ENCODE peak calls at places on chromosomes 2 and 18, in six cellular contexts. T is nucleus accumbens; D is Right ventricle myocardium superior; M is stimulated activated CD4-positive, alpha-beta T cell treated with anti-CD3 and anti-CD28 coated beads, Interleukin-1b, Interleukin-23, amount 100 ng/mL, for 1 hour; B is tibial artery; C is stomach. G is an unnamed sample.

GRCh38 chr2:228675042-228675441 is 493.6 kb upstream of the SPHKAP start:
- DNase-seq in T (no peak), D (no peak), M (no peak), B (peak; percentile 42), C (no peak), G (no peak)

GRCh38 chr2:104378853-104379374 is 475.0 kb upstream of the POU3F3 start:
- DNase-seq in T (peak; percentile 50), D (no peak), M (no peak), B (no peak), C (no peak), G (no peak)

GRCh38 chr18:77136076-77136718 is 3.6 kb upstream of the MBP start:
- DNase-seq in T (no peak), D (no peak), M (no peak), B (no peak), C (no peak), G (no peak)

GRCh38 chr18:27964811-27965210 is 212.1 kb downstream of the CDH2 start:
- DNase-seq in T (no peak), D (no peak), M (no peak), B (no peak), C (no peak), G (peak; percentile 11)

GRCh38 chr2:199810422-199811250 is 40.4 kb downstream of the FTCDNL1 start:
- DNase-seq in T (no peak), D (no peak), M (no peak), B (no peak), C (no peak), G (peak; percentile 12)

GRCh38 chr2:214593723-214594122 is 182.9 kb downstream of the VWC2L start:
- DNase-seq in T (no peak), D (no peak), M (no peak), B (no peak), C (no peak), G (peak; percentile 44)

GRCh38 chr2:177124371-177124770 is 88.2 kb upstream of the HNRNPA3 start:
- DNase-seq in T (no peak), D (no peak), M (no peak), B (no peak), C (no peak), G (no peak)

GRCh38 chr18:67583621-67584020 is 67.1 kb upstream of the DSEL start:
- DNase-seq in T (no peak), D (no peak), M (no peak), B (no peak), C (no peak), G (no peak)

GRCh38 chr2:239593965-239594771 is 193.3 kb upstream of the HDAC4 start:
- DNase-seq in T (no peak), D (no peak), M (no peak), B (no peak), C (peak; percentile 17), G (no peak)

GRCh38 chr2:11292464-11293255 is 51.8 kb downstream of the ROCK2 start:
- DNase-seq in T (no peak), D (no peak), M (no peak), B (no peak), C (no peak), G (peak; percentile 6)

GRCh38 chr2:189982777-189983394 is 79.6 kb downstream of the MSTN start:
- DNase-seq in T (no peak), D (no peak), M (no peak), B (no peak), C (no peak), G (no peak)

GRCh38 chr2:78941751-78942150 is 83.8 kb upstream of the REG3G start:
- DNase-seq in T (no peak), D (no peak), M (no peak), B (no peak), C (no peak), G (peak; percentile 66)

GRCh38 chr2:238754259-238754658 is 93.6 kb upstream of the TWIST2 start:
- DNase-seq in T (no peak), D (no peak), M (no peak), B (no peak), C (no peak), G (no peak)

GRCh38 chr18:46336278-46337205 is 232.4 kb downstream of the HAUS1 start:
- DNase-seq in T (no peak), D (no peak), M (no peak), B (no peak), C (no peak), G (peak; percentile 21)

GRCh38 chr2:3639653-3640052 is 18.3 kb upstream of the ALLC start:
- DNase-seq in T (no peak), D (no peak), M (no peak), B (peak; percentile 15), C (peak; percentile 20), G (no peak)

GRCh38 chr2:97757062-97757461 is 43.7 kb downstream of the ZAP70 start:
- DNase-seq in T (no peak), D (no peak), M (no peak), B (no peak), C (no peak), G (no peak)

GRCh38 chr2:178397002-178397605 is 53.9 kb downstream of the PRKRA start:
- DNase-seq in T (no peak), D (no peak), M (no peak), B (no peak), C (no peak), G (peak; percentile 66)

GRCh38 chr2:78486565-78486964 is 538.9 kb upstream of the REG3G start:
- DNase-seq in T (no peak), D (no peak), M (no peak), B (no peak), C (no peak), G (no peak)

GRCh38 chr2:1993711-1994682 is 249.7 kb upstream of the PXDN start:
- DNase-seq in T (no peak), D (no peak), M (no peak), B (no peak), C (no peak), G (peak; percentile 29)